ENCODE peak calls at places on chromosomes 3 and 15, in nine cellular contexts. R is tibial nerve, W is IMR-90, M is bronchial epithelial cell, U is lower leg skin, N is astrocyte, O is PC-3, E is choroid plexus epithelial cell, L is RWPE2. Y is an unnamed sample.

GRCh38 chr15:85501574-85501973 is 121.2 kb downstream of the AKAP13 start:
- DNase-seq in W (no peak), L (no peak), N (no peak), U (no peak), E (no peak), R (no peak), O (no peak), M (no peak), Y (no peak)

GRCh38 chr3:170572665-170573253 is 13.1 kb downstream of the SLC7A14 start:
- DNase-seq in L (no peak), M (peak), O (peak), R (no peak), E (peak), N (peak), W (peak), U (no peak), Y (peak)

GRCh38 chr3:176274161-176274560 is 923.1 kb downstream of the TBL1XR1 start:
- DNase-seq in R (no peak), U (no peak), W (no peak), L (no peak), E (no peak), M (peak), N (no peak), O (peak), Y (no peak)

GRCh38 chr15:101017935-101018849 is 99.0 kb downstream of the LRRK1 start:
- DNase-seq in U (peak), W (peak), O (no peak), L (peak), M (no peak), N (no peak), E (peak), R (no peak), Y (no peak)

GRCh38 chr3:112115161-112115739 is 17.8 kb downstream of the GCSAM start:
- DNase-seq in N (no peak), M (no peak), O (no peak), E (no peak), L (no peak), U (no peak), R (no peak), W (no peak), Y (peak)

GRCh38 chr3:11534011-11534782 is 109.5 kb downstream of the VGLL4 start:
- DNase-seq in E (no peak), N (no peak), W (no peak), R (no peak), M (no peak), O (no peak), U (no peak), L (peak), Y (no peak)

GRCh38 chr3:131501949-131502348 is 822 bp downstream of the MRPL3 start:
- DNase-seq in E (no peak), L (no peak), N (no peak), U (no peak), M (peak), W (no peak), R (no peak), O (peak), Y (no peak)

GRCh38 chr15:43268111-43269105 is 1.7 kb upstream of the TGM5 start:
- DNase-seq in U (peak), W (no peak), M (no peak), O (peak), E (peak), R (no peak), L (no peak), N (no peak), Y (no peak)

GRCh38 chr3:8301977-8302589 is 199.5 kb upstream of the LMCD1 start:
- DNase-seq in N (peak), O (peak), U (no peak), E (peak), R (no peak), W (peak), M (peak), L (no peak), Y (peak)

GRCh38 chr3:177893321-177893720 is 642.9 kb upstream of the KCNMB2 start:
- DNase-seq in R (no peak), L (no peak), N (no peak), U (no peak), M (no peak), E (no peak), O (peak), W (no peak), Y (no peak)

GRCh38 chr15:70321106-70321809 is 223.5 kb upstream of the TLE3 start:
- DNase-seq in O (no peak), W (no peak), E (no peak), M (no peak), N (no peak), L (no peak), U (no peak), R (no peak), Y (no peak)

GRCh38 chr3:139120336-139120971 is 75.8 kb upstream of the PRR23C start:
- DNase-seq in N (peak), R (no peak), M (peak), O (peak), E (peak), U (no peak), W (peak), L (no peak), Y (no peak)

GRCh38 chr3:30544811-30545210 is 61.6 kb upstream of the TGFBR2 start:
- DNase-seq in W (peak), R (no peak), U (no peak), M (peak), E (peak), O (peak), L (no peak), N (peak), Y (peak)

GRCh38 chr3:12946661-12947316 is 105.4 kb upstream of the RPL32 start:
- DNase-seq in N (no peak), R (no peak), E (no peak), L (no peak), O (no peak), U (no peak), M (peak), W (no peak), Y (no peak)

GRCh38 chr15:86660012-86660411 is 580.3 kb downstream of the AGBL1 start:
- DNase-seq in U (no peak), N (no peak), O (no peak), W (no peak), E (no peak), L (no peak), M (no peak), R (no peak), Y (no peak)

GRCh38 chr3:179750720-179751328 is 98.0 kb downstream of the USP13 start:
- DNase-seq in U (no peak), N (peak), W (peak), E (peak), O (peak), R (no peak), L (no peak), M (peak), Y (no peak)

GRCh38 chr15:69145694-69146492 is 14.5 kb upstream of the GLCE start:
- DNase-seq in N (peak), L (no peak), U (no peak), R (no peak), M (no peak), E (peak), O (no peak), W (peak), Y (no peak)

GRCh38 chr15:64767203-64767602 is 8.2 kb downstream of the RBPMS2 start:
- DNase-seq in U (no peak), N (no peak), R (no peak), L (no peak), M (no peak), E (no peak), O (no peak), W (no peak), Y (no peak)

GRCh38 chr3:114144909-114145688 is 33.8 kb downstream of the DRD3 start:
- DNase-seq in O (peak), N (peak), E (peak), U (no peak), R (no peak), W (peak), L (no peak), M (peak), Y (no peak)

GRCh38 chr15:71223516-71223915 is 108.2 kb downstream of the THSD4 start:
- DNase-seq in E (no peak), M (peak), U (no peak), L (no peak), R (no peak), W (no peak), N (no peak), O (no peak), Y (no peak)

GRCh38 chr15:68204361-68204760 is 771 bp downstream of the CALML4 start:
- DNase-seq in U (peak), N (no peak), O (no peak), E (no peak), M (no peak), W (no peak), L (no peak), R (no peak), Y (no peak)

GRCh38 chr3:7764091-7764490 is 737.5 kb upstream of the LMCD1 start:
- DNase-seq in U (no peak), E (no peak), O (no peak), R (no peak), M (no peak), W (no peak), L (no peak), N (no peak), Y (no peak)

GRCh38 chr3:45943207-45943846 is at the start of gene CXCR6:
- DNase-seq in R (no peak), L (no peak), M (peak), E (peak), W (peak), U (peak), O (peak), N (peak), Y (no peak)

GRCh38 chr3:155753038-155753647 is 8.3 kb upstream of the PLCH1 start:
- DNase-seq in L (no peak), W (peak), E (peak), M (peak), N (no peak), U (no peak), O (peak), R (no peak), Y (no peak)

GRCh38 chr3:42936157-42936981 is 30.4 kb downstream of the ZNF662 start:
- DNase-seq in U (peak), R (no peak), N (peak), M (peak), O (no peak), L (peak), W (peak), E (peak), Y (no peak)

GRCh38 chr3:111669926-111670630 is 74.9 kb upstream of the ZBED2 start:
- DNase-seq in N (peak), U (no peak), E (peak), O (peak), L (no peak), R (no peak), M (peak), W (peak), Y (no peak)

GRCh38 chr15:91522609-91523332 is 330.7 kb upstream of the SLCO3A1 start:
- DNase-seq in E (no peak), W (peak), M (peak), N (peak), U (no peak), O (peak), R (no peak), L (no peak), Y (no peak)

GRCh38 chr3:112773-113172 is 83.8 kb upstream of the CHL1 start:
- DNase-seq in U (no peak), W (no peak), L (no peak), E (no peak), M (no peak), O (no peak), N (no peak), R (no peak), Y (no peak)
- H3K4me3 ChIP-seq in U (no peak), W (no peak), L (no peak), E (no peak), M (no peak), O (no peak), N (no peak), R (no peak), Y (no peak)

DNA sequence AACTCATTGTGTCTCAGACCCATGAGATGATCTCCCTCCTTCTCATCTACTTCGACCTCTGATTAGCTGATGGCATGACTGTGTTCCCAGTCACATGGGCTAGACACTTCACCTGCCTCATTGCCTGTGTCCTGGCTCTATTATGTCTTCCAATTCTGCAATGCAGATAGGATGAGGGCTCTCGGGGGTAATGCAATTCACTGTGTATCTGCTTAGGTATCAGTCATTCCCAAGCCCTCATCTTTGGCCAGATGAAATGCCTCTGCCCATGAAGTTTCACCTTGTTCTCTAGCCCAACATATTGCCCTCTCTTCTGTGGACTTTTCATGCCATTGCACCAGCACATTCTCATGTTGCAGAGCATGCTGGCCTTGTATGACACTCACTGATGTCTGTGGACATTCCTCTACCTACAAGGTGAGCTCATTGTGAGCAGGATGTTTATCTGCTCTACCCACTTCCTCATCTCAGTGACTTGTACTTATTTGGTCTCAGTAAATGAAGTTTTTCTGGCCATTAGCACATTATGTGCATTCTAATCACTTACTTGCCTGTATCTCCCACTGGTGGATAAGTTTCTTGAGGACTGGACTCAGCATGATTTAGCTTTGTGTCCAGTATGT is 32.3 kb downstream of the MOBP start:
- DNase-seq in E (no peak), M (peak), N (no peak), U (no peak), L (no peak), O (no peak), R (no peak), W (no peak), Y (no peak)
- TF ChIP-seq CTCF in E (no peak), M (no peak), N (no peak), U (no peak), L (no peak), O (no peak), R (no peak), W (no peak), Y (no peak)

GRCh38 chr3:69236808-69237707 is 114.7 kb upstream of the LMOD3 start:
- DNase-seq in O (no peak), M (peak), W (no peak), N (no peak), E (peak), R (no peak), L (no peak), U (no peak), Y (no peak)
- H3K4me3 ChIP-seq in O (no peak), M (no peak), W (no peak), N (no peak), E (peak), R (no peak), L (no peak), U (no peak), Y (peak)

GRCh38 chr3:2098398-2099027 is at the start of gene CNTN4:
- DNase-seq in R (peak), L (no peak), E (peak), N (no peak), W (no peak), U (peak), O (no peak), M (no peak), Y (peak)
- TF ChIP-seq CTCF in R (peak), L (no peak), E (no peak), N (no peak), W (no peak), U (no peak), O (no peak), M (no peak), Y (no peak)

DNA sequence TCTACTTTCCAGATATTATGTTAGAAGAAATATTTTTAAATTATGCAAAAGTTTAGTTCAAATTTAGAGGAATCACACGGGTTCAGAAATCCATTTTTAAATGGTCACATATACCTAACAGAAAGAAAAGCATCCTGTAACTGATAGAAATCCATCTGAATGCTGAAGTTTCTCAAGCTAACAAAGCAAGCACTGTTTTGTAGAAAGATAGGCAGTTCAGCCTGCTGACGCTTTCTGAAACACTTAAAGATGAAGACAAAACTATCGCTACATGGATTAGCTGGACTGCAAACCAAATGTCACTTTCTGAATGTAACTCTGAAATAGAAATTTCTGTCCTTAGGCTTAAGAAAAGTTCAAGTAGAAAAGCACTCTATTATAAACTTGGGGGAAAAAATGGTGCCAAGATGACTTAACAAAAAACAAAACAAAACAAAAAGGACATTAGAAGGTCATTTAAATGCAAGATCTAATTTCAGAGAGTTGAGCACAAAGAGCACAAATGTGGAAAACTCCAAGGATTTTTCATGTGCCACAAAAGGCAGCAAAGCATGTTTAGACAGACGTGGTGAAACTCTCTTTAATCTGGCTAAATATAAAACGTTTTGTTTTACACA is 1.3 kb downstream of the PLOD2 start:
- DNase-seq in L (no peak), R (no peak), M (no peak), W (no peak), O (no peak), U (no peak), N (no peak), E (no peak), Y (no peak)
- H3K4me3 ChIP-seq in L (peak), R (peak), M (peak), W (peak), O (peak), U (no peak), N (peak), E (peak), Y (peak)

GRCh38 chr15:79452244-79453051 is 20.3 kb downstream of the MINAR1 start:
- DNase-seq in L (no peak), W (no peak), O (no peak), R (no peak), E (no peak), N (no peak), U (no peak), M (no peak), Y (no peak)
- TF ChIP-seq CTCF in L (no peak), W (no peak), O (no peak), R (no peak), E (no peak), N (no peak), U (no peak), M (no peak), Y (no peak)

GRCh38 chr3:31581660-31582059 is 48.9 kb downstream of the STT3B start:
- DNase-seq in O (no peak), W (peak), M (no peak), N (no peak), R (no peak), L (no peak), E (peak), U (no peak), Y (no peak)
- H3K4me3 ChIP-seq in O (no peak), W (no peak), M (no peak), N (no peak), R (no peak), L (no peak), E (no peak), U (no peak), Y (no peak)

GRCh38 chr3:17742092-17742836 is at the start of gene TBC1D5:
- DNase-seq in R (peak), O (peak), N (peak), M (no peak), U (peak), W (peak), E (peak), L (peak), Y (no peak)
- TF ChIP-seq CTCF in R (no peak), O (no peak), N (no peak), M (no peak), U (no peak), W (no peak), E (no peak), L (no peak), Y (no peak)